ENCODE peak calls at places on chromosomes 11 and 22, in eight cellular contexts. R, K, U, P, G, C, E and F are unnamed samples.

GRCh38 chr22:38423512-38424503 is 31.2 kb downstream of the KCNJ4 start:
- DNase-seq in C (no peak), K (no peak), G (no peak), P (no peak), E (no peak), R (no peak), U (peak; percentile 76), F (no peak)

GRCh38 chr11:93085097-93085496 is 112.7 kb downstream of the SLC36A4 start:
- DNase-seq in K (no peak), E (no peak), U (no peak), P (no peak), R (no peak), G (no peak), C (no peak), F (no peak)

GRCh38 chr11:2217211-2218081 is 45.8 kb upstream of the TH start:
- DNase-seq in K (no peak), E (no peak), P (no peak), U (no peak), R (no peak), C (peak; percentile 44), G (peak; percentile 23), F (peak; percentile 32)

GRCh38 chr11:28966951-28967350 is 858.8 kb downstream of the METTL15 start:
- DNase-seq in P (no peak), G (no peak), E (no peak), U (no peak), R (no peak), C (no peak), K (no peak), F (no peak)

GRCh38 chr11:95087171-95087570 is 2.5 kb upstream of the ENDOD1 start:
- DNase-seq in K (no peak), U (no peak), C (no peak), R (no peak), E (no peak), P (no peak), G (no peak), F (no peak)

GRCh38 chr11:46006418-46007070 is 84.1 kb downstream of the LARGE2 start:
- DNase-seq in K (no peak), U (no peak), R (peak; percentile 75), P (peak; percentile 55), E (no peak), C (no peak), G (no peak), F (no peak)

GRCh38 chr22:25759825-25760231 is 17.8 kb downstream of the MYO18B start:
- DNase-seq in G (peak; percentile 69), P (no peak), C (no peak), E (no peak), K (no peak), R (no peak), U (no peak), F (peak; percentile 77)

GRCh38 chr22:29426476-29426875 is 11.9 kb upstream of the RFPL1 start:
- DNase-seq in R (no peak), E (no peak), P (no peak), K (no peak), G (no peak), C (no peak), U (no peak), F (no peak)

GRCh38 chr11:3807856-3808845 is at the start of gene PGAP2:
- DNase-seq in E (peak; percentile 59), C (peak; percentile 83), K (peak; percentile 68), G (peak; percentile 66), U (peak; percentile 88), R (peak; percentile 84), P (peak; percentile 61), F (peak; percentile 90)

GRCh38 chr11:31968774-31969433 is 122.0 kb upstream of the RCN1 start:
- DNase-seq in P (no peak), R (no peak), K (no peak), C (no peak), U (no peak), G (peak; percentile 38), E (no peak), F (no peak)

GRCh38 chr22:31923166-31923565 is 21.2 kb upstream of the YWHAH start:
- DNase-seq in R (no peak), P (no peak), G (peak; percentile 63), K (no peak), C (no peak), E (no peak), U (no peak), F (peak; percentile 87)

GRCh38 chr22:29167032-29167911 is 38.4 kb upstream of the EMID1 start:
- DNase-seq in R (no peak), C (no peak), K (no peak), E (no peak), U (peak; percentile 20), P (no peak), G (no peak), F (no peak)

GRCh38 chr11:62974848-62975522 is 9.8 kb downstream of the SLC22A6 start:
- DNase-seq in G (peak; percentile 77), U (no peak), R (peak; percentile 88), C (no peak), E (no peak), P (peak; percentile 55), K (peak; percentile 72), F (peak; percentile 81)

GRCh38 chr11:47271328-47271727 is 1.4 kb downstream of the MADD start:
- DNase-seq in K (no peak), U (no peak), E (no peak), R (no peak), G (no peak), C (no peak), P (no peak), F (no peak)

GRCh38 chr11:11972942-11973341 is 35.5 kb downstream of the DKK3 start:
- DNase-seq in U (no peak), K (peak; percentile 15), P (no peak), R (no peak), G (no peak), E (no peak), C (no peak), F (no peak)

GRCh38 chr22:22548910-22549309 is 10.2 kb downstream of the PRAME start:
- DNase-seq in G (no peak), K (no peak), U (no peak), R (no peak), P (no peak), C (no peak), E (no peak), F (no peak)

DNA sequence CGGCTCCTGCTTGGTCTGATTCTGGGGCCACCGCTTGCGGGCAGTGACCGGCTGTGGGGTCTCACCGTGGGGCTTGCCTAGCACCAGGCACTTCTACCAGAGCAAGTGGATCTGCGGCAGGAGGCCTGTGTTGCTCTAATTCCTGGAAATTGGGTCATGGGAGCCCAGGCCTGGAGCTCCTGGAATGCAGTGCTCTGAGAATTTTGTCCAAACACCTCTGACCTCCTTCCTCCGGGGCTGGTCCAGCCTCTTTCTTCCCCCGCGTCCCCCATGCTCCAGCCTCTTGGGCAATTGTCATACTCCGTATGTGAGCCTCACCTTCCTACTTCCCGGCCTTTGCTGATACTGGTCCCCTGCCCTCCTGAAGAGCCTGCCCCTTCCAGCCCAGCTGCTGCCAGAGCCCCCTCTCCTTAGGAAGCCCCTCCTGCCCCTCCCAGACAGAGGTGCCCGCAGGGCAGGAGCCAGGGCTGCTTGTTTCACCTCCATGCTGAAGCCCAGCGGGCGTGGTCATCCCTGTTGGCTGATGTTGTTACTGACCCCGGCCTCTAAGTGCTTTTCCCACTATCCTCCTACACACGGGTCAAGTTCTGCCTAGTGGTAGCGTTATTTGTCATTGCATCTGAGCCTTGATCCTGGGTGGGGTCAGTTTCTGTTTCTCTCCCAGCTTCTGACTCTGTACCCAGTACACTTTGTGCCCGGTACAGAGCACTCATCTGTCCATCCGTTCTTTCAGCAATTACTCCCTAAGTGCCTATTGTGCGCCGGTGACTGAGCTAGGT is 9.6 kb downstream of the MGAT3 start:
- DNase-seq in G (no peak), E (no peak), C (no peak), K (no peak), R (no peak), P (no peak), U (no peak), F (no peak)
- H3K4me1 ChIP-seq in G (peaks cover 30% of the 10 kb centered on the region), E (peaks cover 14% of the 10 kb centered on the region), C (peaks cover 76% of the 10 kb centered on the region), K (peaks cover 33% of the 10 kb centered on the region), R (peaks cover 32% of the 10 kb centered on the region), P (no peaks in the 10 kb centered on the region), U (peaks cover 32% of the 10 kb centered on the region), F (no peaks in the 10 kb centered on the region)

GRCh38 chr22:42300286-42301071 is 30.0 kb upstream of the TCF20 start:
- DNase-seq in G (no peak), C (no peak), P (no peak), E (no peak), K (peak; percentile 27), U (no peak), R (no peak), F (no peak)
- H3K4me3 ChIP-seq in G (peak overlapping the region; percentile 10), C (peak overlapping the region; percentile 22), P (no peak overlapping the region), E (no peak overlapping the region), K (no peak overlapping the region), U (no peak overlapping the region), R (no peak overlapping the region), F (no peak overlapping the region)

DNA sequence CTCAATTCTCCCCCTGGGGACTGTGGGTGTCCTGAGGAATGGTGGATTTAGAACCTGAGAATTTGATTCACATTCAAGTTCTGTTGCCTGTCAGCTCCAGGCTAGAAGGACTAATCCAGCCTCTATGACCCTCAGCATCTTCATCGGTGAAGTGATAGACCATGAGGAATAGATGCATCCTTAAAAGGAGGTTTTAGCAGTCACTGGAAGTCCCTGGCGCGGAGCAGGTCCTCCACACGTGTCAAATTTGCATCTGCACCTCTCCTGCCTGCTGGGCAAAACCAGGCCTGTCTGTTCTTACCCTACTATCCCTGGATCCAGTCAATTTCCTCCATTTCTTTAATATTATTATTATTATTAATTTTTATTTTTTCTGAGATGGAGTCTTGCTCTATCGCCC is 808.4 kb downstream of the TBC1D22A start:
- DNase-seq in G (no peak), E (no peak), C (no peak), U (no peak), K (no peak), P (no peak), R (no peak), F (peak; percentile 19)
- H3K9me3 ChIP-seq in G (no peaks in the 10 kb centered on the region), E (no peaks in the 10 kb centered on the region), C (no peaks in the 10 kb centered on the region), U (no peaks in the 10 kb centered on the region), K (no peaks in the 10 kb centered on the region), P (no peaks in the 10 kb centered on the region), R (no peaks in the 10 kb centered on the region), F (no peaks in the 10 kb centered on the region)

GRCh38 chr11:102448869-102449224 is 3.7 kb downstream of the TMEM123 start:
- DNase-seq in E (no peak), C (no peak), U (no peak), G (no peak), P (no peak), R (no peak), K (no peak), F (no peak)

GRCh38 chr11:102447941-102448868 is 4.4 kb downstream of the TMEM123 start:
- DNase-seq in C (no peak), G (no peak), P (no peak), U (no peak), R (no peak), K (no peak), E (no peak), F (no peak)

GRCh38 chr11:102449651-102450570 is 2.7 kb downstream of the TMEM123 start:
- DNase-seq in C (no peak), G (no peak), R (no peak), E (no peak), U (no peak), P (no peak), K (no peak), F (no peak)

GRCh38 chr11:102446606-102447005 is 6.0 kb downstream of the TMEM123 start:
- DNase-seq in G (no peak), E (no peak), K (no peak), R (no peak), U (no peak), C (no peak), P (no peak), F (no peak)

DNA sequence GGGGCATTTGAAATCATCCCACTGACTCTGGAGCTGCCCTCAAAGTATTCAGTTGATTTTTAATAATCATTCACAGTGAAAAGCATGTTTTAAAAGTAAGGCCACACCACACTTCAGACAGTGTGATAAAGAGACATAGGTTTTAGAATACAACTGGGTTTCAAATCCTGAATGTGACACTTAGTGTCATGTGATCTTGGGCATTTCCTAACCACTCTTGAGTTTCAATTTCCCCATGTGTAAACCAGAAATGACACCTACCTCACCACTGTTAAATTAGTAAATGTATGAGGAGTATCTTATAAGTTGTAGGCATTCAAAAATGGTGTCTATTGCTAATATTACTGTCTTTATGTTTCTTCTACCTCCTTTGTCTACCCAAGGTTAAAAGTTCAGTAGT is 5.4 kb downstream of the TMEM123 start:
- DNase-seq in E (no peak), R (no peak), K (no peak), G (no peak), U (no peak), P (no peak), C (no peak), F (no peak)
- H3K4me1 ChIP-seq in E (peaks cover 5% of the 10 kb centered on the region), R (peaks cover 3% of the 10 kb centered on the region), K (peaks cover 52% of the 10 kb centered on the region), G (peaks cover 16% of the 10 kb centered on the region), U (peaks cover 4% of the 10 kb centered on the region), P (no peaks in the 10 kb centered on the region), C (peaks cover 45% of the 10 kb centered on the region), F (no peaks in the 10 kb centered on the region)